ENCODE peak calls at places on chromosome 1, in six cellular contexts. One of them, this sample, is unnamed. For H3K27me3 and H3K9me3, the result is how much of the 10 kb centered on the place peaks cover.

GRCh38 chr1:98388431-98388830 is 273.1 kb upstream of the SNX7 start:
- DNase-seq in ascending aorta: no peak
- DNase-seq in left ventricle myocardium inferior: no peak
- DNase-seq in stomach: no peak
- DNase-seq in tibial nerve: no peak
- DNase-seq in CD8-positive, alpha-beta memory T cell: peak
- DNase-seq in this sample: no peak

GRCh38 chr1:203534526-203534925 is 40.6 kb downstream of the OPTC start:
- DNase-seq in ascending aorta: no peak
- DNase-seq in left ventricle myocardium inferior: peak
- DNase-seq in stomach: no peak
- DNase-seq in tibial nerve: no peak
- DNase-seq in CD8-positive, alpha-beta memory T cell: no peak
- DNase-seq in this sample: no peak

GRCh38 chr1:58929667-58930325 is 145.9 kb upstream of the JUN start:
- DNase-seq in ascending aorta: no peak
- DNase-seq in left ventricle myocardium inferior: no peak
- DNase-seq in stomach: peak
- DNase-seq in tibial nerve: no peak
- DNase-seq in CD8-positive, alpha-beta memory T cell: no peak
- DNase-seq in this sample: no peak

GRCh38 chr1:206575165-206575893 is 36.9 kb downstream of the EIF2D start:
- DNase-seq in ascending aorta: peak
- DNase-seq in left ventricle myocardium inferior: peak
- DNase-seq in stomach: peak
- DNase-seq in tibial nerve: no peak
- DNase-seq in CD8-positive, alpha-beta memory T cell: peak
- DNase-seq in this sample: no peak

GRCh38 chr1:229271448-229272120 is 673 bp downstream of the RAB4A start:
- DNase-seq in ascending aorta: no peak
- DNase-seq in left ventricle myocardium inferior: peak
- DNase-seq in stomach: peak
- DNase-seq in tibial nerve: no peak
- DNase-seq in CD8-positive, alpha-beta memory T cell: no peak
- DNase-seq in this sample: no peak

GRCh38 chr1:156400191-156400920 is 31.3 kb downstream of the RHBG start:
- DNase-seq in ascending aorta: no peak
- DNase-seq in left ventricle myocardium inferior: no peak
- DNase-seq in stomach: no peak
- DNase-seq in tibial nerve: no peak
- DNase-seq in CD8-positive, alpha-beta memory T cell: no peak
- DNase-seq in this sample: no peak

GRCh38 chr1:230399321-230400006 is 26.7 kb downstream of the PGBD5 start:
- DNase-seq in ascending aorta: no peak
- DNase-seq in left ventricle myocardium inferior: no peak
- DNase-seq in stomach: no peak
- DNase-seq in tibial nerve: no peak
- DNase-seq in CD8-positive, alpha-beta memory T cell: no peak
- DNase-seq in this sample: no peak

GRCh38 chr1:93015590-93015989 is 54.3 kb upstream of the DIPK1A start:
- DNase-seq in ascending aorta: no peak
- DNase-seq in left ventricle myocardium inferior: no peak
- DNase-seq in stomach: no peak
- DNase-seq in tibial nerve: no peak
- DNase-seq in CD8-positive, alpha-beta memory T cell: no peak
- DNase-seq in this sample: no peak

GRCh38 chr1:230972855-230973271 is 5.8 kb downstream of the TTC13 start:
- DNase-seq in ascending aorta: no peak
- DNase-seq in left ventricle myocardium inferior: no peak
- DNase-seq in stomach: no peak
- DNase-seq in tibial nerve: no peak
- DNase-seq in CD8-positive, alpha-beta memory T cell: peak
- DNase-seq in this sample: no peak

GRCh38 chr1:53175302-53175913 is 21.2 kb upstream of the CPT2 start:
- DNase-seq in ascending aorta: no peak
- DNase-seq in left ventricle myocardium inferior: no peak
- DNase-seq in stomach: peak
- DNase-seq in tibial nerve: no peak
- DNase-seq in CD8-positive, alpha-beta memory T cell: no peak
- DNase-seq in this sample: no peak

GRCh38 chr1:157045251-157046218 is at the start of gene ARHGEF11:
- DNase-seq in ascending aorta: peak
- DNase-seq in left ventricle myocardium inferior: peak
- DNase-seq in stomach: peak
- DNase-seq in tibial nerve: peak
- DNase-seq in CD8-positive, alpha-beta memory T cell: no peak
- DNase-seq in this sample: peak

GRCh38 chr1:91273875-91274274 is 130.8 kb downstream of the HFM1 start:
- DNase-seq in ascending aorta: no peak
- DNase-seq in left ventricle myocardium inferior: no peak
- DNase-seq in stomach: no peak
- DNase-seq in tibial nerve: no peak
- DNase-seq in CD8-positive, alpha-beta memory T cell: no peak
- DNase-seq in this sample: no peak

GRCh38 chr1:27015260-27015659 is 2.6 kb upstream of the TENT5B start:
- DNase-seq in ascending aorta: no peak
- DNase-seq in left ventricle myocardium inferior: no peak
- DNase-seq in stomach: no peak
- DNase-seq in tibial nerve: no peak
- DNase-seq in CD8-positive, alpha-beta memory T cell: no peak
- DNase-seq in this sample: no peak

GRCh38 chr1:231460614-231461013 is 38.5 kb upstream of the EGLN1 start:
- DNase-seq in ascending aorta: no peak
- DNase-seq in left ventricle myocardium inferior: no peak
- DNase-seq in stomach: no peak
- DNase-seq in tibial nerve: no peak
- DNase-seq in CD8-positive, alpha-beta memory T cell: peak
- DNase-seq in this sample: no peak

GRCh38 chr1:247407180-247407616 is 8.8 kb upstream of the NLRP3 start:
- DNase-seq in ascending aorta: peak
- DNase-seq in left ventricle myocardium inferior: peak
- DNase-seq in stomach: peak
- DNase-seq in tibial nerve: no peak
- DNase-seq in CD8-positive, alpha-beta memory T cell: peak
- DNase-seq in this sample: no peak

GRCh38 chr1:36436820-36437219 is 13.4 kb downstream of the OSCP1 start:
- DNase-seq in ascending aorta: no peak
- DNase-seq in left ventricle myocardium inferior: no peak
- DNase-seq in stomach: no peak
- DNase-seq in tibial nerve: no peak
- DNase-seq in CD8-positive, alpha-beta memory T cell: no peak
- DNase-seq in this sample: no peak

GRCh38 chr1:67053535-67053784 is 488 bp downstream of the SLC35D1 start:
- DNase-seq in ascending aorta: no peak
- DNase-seq in left ventricle myocardium inferior: peak
- DNase-seq in stomach: peak
- DNase-seq in tibial nerve: no peak
- DNase-seq in CD8-positive, alpha-beta memory T cell: no peak
- DNase-seq in this sample: no peak

DNA sequence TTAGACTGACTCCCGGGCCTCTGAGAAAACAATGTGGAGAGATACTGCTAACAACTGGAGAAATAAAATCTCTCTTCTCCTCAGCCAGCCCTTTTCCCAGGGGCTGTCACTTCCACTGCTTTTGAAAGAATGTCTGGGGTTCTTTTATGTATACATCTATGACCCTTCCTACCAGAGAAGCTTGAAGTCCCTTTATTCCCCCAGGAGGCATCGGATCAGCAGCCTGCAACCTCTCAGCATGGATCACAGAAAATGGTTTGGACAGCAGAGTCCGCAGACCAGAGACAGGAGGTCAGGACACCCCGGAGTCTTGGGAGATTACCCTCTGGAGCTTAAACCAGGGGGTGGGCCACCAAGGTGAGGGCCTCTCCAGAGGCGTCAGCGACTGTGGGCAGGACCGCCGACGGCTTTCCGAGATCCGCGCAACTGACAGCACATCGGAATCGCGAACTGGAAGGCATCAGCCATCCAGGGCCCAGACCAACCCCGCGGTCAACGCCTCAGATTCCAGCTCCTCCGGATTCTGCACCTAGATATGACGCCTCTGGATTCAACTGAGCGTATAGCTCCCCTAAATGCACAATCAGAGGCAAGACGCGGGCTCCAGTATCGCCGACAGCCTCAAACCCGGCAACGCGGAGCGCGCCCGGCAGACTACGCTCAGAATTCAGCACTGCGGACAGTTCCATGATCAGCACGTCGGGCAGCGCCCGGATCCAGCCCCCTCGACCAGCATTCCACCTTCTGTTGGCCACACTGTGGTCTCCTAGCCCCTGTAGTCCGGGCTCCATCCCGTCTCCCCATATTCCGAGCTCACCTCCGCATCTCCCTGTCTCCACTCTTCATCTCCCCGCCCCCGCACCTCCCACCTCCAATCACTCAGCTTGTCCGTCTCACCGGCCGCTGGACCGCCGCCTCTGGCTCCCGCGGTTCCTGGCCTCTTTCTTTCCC is 854 bp downstream of the EPHA10 start:
- DNase-seq in ascending aorta: no peak
- DNase-seq in left ventricle myocardium inferior: no peak
- DNase-seq in stomach: no peak
- DNase-seq in tibial nerve: no peak
- DNase-seq in CD8-positive, alpha-beta memory T cell: no peak
- DNase-seq in this sample: peak
- H3K27me3 ChIP-seq in ascending aorta: under half
- H3K27me3 ChIP-seq in left ventricle myocardium inferior: half or more
- H3K27me3 ChIP-seq in stomach: half or more
- H3K27me3 ChIP-seq in tibial nerve: under half
- H3K27me3 ChIP-seq in CD8-positive, alpha-beta memory T cell: under half
- H3K27me3 ChIP-seq in this sample: half or more

GRCh38 chr1:3219725-3220467 is 150.9 kb downstream of the PRDM16 start:
- DNase-seq in ascending aorta: no peak
- DNase-seq in left ventricle myocardium inferior: no peak
- DNase-seq in stomach: no peak
- DNase-seq in tibial nerve: no peak
- DNase-seq in CD8-positive, alpha-beta memory T cell: no peak
- DNase-seq in this sample: no peak
- H3K9me3 ChIP-seq in ascending aorta: under half
- H3K9me3 ChIP-seq in left ventricle myocardium inferior: under half
- H3K9me3 ChIP-seq in stomach: under half
- H3K9me3 ChIP-seq in tibial nerve: under half
- H3K9me3 ChIP-seq in CD8-positive, alpha-beta memory T cell: under half
- H3K9me3 ChIP-seq in this sample: under half

GRCh38 chr1:162700131-162700530 is 67.9 kb downstream of the DDR2 start:
- DNase-seq in ascending aorta: no peak
- DNase-seq in left ventricle myocardium inferior: no peak
- DNase-seq in stomach: no peak
- DNase-seq in tibial nerve: no peak
- DNase-seq in CD8-positive, alpha-beta memory T cell: no peak
- DNase-seq in this sample: no peak
- H3K27me3 ChIP-seq in ascending aorta: under half
- H3K27me3 ChIP-seq in left ventricle myocardium inferior: under half
- H3K27me3 ChIP-seq in stomach: under half
- H3K27me3 ChIP-seq in tibial nerve: under half
- H3K27me3 ChIP-seq in CD8-positive, alpha-beta memory T cell: under half
- H3K27me3 ChIP-seq in this sample: under half

DNA sequence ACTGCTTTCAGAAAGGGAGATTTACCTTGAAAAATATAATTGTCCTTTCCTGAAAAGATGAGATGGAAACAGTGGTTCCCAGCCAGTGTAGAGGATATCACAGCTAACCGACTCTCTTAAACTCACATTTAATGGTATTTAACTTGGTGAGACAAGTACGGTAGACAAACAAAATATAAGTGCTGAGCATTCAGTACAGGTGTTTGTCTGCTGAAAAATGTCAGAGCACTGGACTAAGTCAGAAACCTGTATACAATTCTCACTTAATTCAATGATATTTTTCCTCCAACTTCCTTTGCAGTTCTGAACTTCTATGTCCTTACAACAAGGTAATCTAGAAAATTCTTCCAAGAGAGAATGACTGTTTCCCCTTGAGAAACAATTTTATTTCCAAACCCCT is at the start of gene LCE1B:
- DNase-seq in ascending aorta: no peak
- DNase-seq in left ventricle myocardium inferior: no peak
- DNase-seq in stomach: no peak
- DNase-seq in tibial nerve: no peak
- DNase-seq in CD8-positive, alpha-beta memory T cell: no peak
- DNase-seq in this sample: no peak
- H3K9me3 ChIP-seq in ascending aorta: under half
- H3K9me3 ChIP-seq in left ventricle myocardium inferior: under half
- H3K9me3 ChIP-seq in stomach: under half
- H3K9me3 ChIP-seq in tibial nerve: under half
- H3K9me3 ChIP-seq in CD8-positive, alpha-beta memory T cell: under half
- H3K9me3 ChIP-seq in this sample: under half

DNA sequence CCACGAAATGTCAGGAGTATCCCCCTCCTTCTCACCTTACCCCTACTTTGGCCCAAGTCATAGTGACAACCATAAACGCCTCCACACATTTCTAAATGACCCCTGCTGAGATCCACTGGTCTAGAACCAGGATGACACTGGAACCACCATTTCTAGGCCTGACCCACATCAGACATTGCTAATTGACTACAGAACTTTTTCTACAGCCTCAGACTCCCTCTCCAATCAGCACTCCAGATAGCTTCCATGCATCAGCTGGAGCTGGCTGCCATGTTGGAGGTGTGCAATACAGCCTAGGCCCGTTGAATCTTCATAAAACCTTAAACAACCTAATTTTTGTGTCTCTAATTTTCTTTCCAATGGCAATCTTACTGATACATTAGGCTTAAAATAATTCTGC is 18.6 kb downstream of the TCEA3 start:
- DNase-seq in ascending aorta: no peak
- DNase-seq in left ventricle myocardium inferior: no peak
- DNase-seq in stomach: no peak
- DNase-seq in tibial nerve: no peak
- DNase-seq in CD8-positive, alpha-beta memory T cell: no peak
- DNase-seq in this sample: no peak
- H3K27me3 ChIP-seq in ascending aorta: under half
- H3K27me3 ChIP-seq in left ventricle myocardium inferior: under half
- H3K27me3 ChIP-seq in stomach: under half
- H3K27me3 ChIP-seq in tibial nerve: under half
- H3K27me3 ChIP-seq in CD8-positive, alpha-beta memory T cell: under half
- H3K27me3 ChIP-seq in this sample: half or more

DNA sequence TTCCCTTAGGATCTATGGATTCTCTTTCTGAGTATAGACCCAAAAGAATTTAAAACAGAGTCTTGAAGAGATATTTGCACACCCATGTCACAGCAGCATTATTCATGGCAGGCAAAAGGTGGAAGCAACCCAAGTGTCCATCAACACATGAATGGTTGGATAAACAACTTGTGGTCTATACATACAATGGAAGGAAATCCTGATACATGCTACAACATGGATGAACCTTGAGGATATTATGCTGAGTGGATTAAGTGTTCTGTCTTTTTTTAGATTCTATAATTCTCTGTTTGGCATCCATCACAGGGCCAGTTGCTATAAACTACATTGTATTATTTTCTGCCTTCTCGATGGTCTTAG is 39.8 kb downstream of the PTPN14 start:
- DNase-seq in ascending aorta: no peak
- DNase-seq in left ventricle myocardium inferior: no peak
- DNase-seq in stomach: no peak
- DNase-seq in tibial nerve: no peak
- DNase-seq in CD8-positive, alpha-beta memory T cell: no peak
- DNase-seq in this sample: no peak
- H3K9me3 ChIP-seq in ascending aorta: under half
- H3K9me3 ChIP-seq in left ventricle myocardium inferior: under half
- H3K9me3 ChIP-seq in stomach: under half
- H3K9me3 ChIP-seq in tibial nerve: under half
- H3K9me3 ChIP-seq in CD8-positive, alpha-beta memory T cell: under half
- H3K9me3 ChIP-seq in this sample: under half

This sample was measured in NT2/D1.